ENCODE peak calls at places on chromosomes 12 and 14, in seven cellular contexts. D, Q, Y, G, U, B and I are unnamed samples.

GRCh38 chr12:7832059-7832696 is 40.5 kb downstream of the SLC2A14 start:
- DNase-seq in D (no peak), Q (no peak), Y (peak; percentile 15), G (no peak), U (peak; percentile 86), B (no peak), I (peak; percentile 4)

GRCh38 chr12:75488553-75488952 is 8.0 kb downstream of the GLIPR1 start:
- DNase-seq in D (no peak), Q (no peak), Y (no peak), G (no peak), U (peak; percentile 65), B (no peak), I (no peak)

GRCh38 chr12:12776261-12776660 is 9.2 kb upstream of the APOLD1 start:
- DNase-seq in D (no peak), Q (no peak), Y (no peak), G (no peak), U (no peak), B (no peak), I (no peak)

GRCh38 chr14:79395061-79395460 is 816.2 kb downstream of the DIO2 start:
- DNase-seq in D (no peak), Q (no peak), Y (no peak), G (no peak), U (no peak), B (no peak), I (peak; percentile 4)

GRCh38 chr12:401235-402126 is at the start of gene CCDC77:
- DNase-seq in D (peak; percentile 89), Q (peak; percentile 87), Y (peak; percentile 79), G (peak; percentile 92), U (peak; percentile 97), B (peak; percentile 92), I (peak; percentile 62)

GRCh38 chr12:4353785-4354208 is 25.7 kb downstream of the FGF23 start:
- DNase-seq in D (no peak), Q (no peak), Y (peak; percentile 6), G (no peak), U (peak; percentile 68), B (no peak), I (no peak)

GRCh38 chr14:23951590-23952143 is 1.9 kb upstream of the DHRS4 start:
- DNase-seq in D (no peak), Q (no peak), Y (no peak), G (no peak), U (peak; percentile 84), B (no peak), I (no peak)

GRCh38 chr12:20560935-20561334 is 134.2 kb upstream of the SLCO1C1 start:
- DNase-seq in D (peak; percentile 14), Q (no peak), Y (no peak), G (no peak), U (no peak), B (peak; percentile 17), I (no peak)

GRCh38 chr12:75481013-75481705 is 604 bp downstream of the GLIPR1 start:
- DNase-seq in D (no peak), Q (no peak), Y (no peak), G (no peak), U (no peak), B (no peak), I (no peak)

GRCh38 chr12:90959538-90960139 is 4.7 kb upstream of the CCER1 start:
- DNase-seq in D (no peak), Q (no peak), Y (peak; percentile 32), G (no peak), U (peak; percentile 74), B (no peak), I (no peak)

GRCh38 chr14:20631023-20631820 is 10.3 kb downstream of the OR6S1 start:
- DNase-seq in D (no peak), Q (peak; percentile 42), Y (no peak), G (no peak), U (peak; percentile 73), B (no peak), I (no peak)

GRCh38 chr14:94886931-94887330 is 117.0 kb upstream of the GSC start:
- DNase-seq in D (no peak), Q (no peak), Y (no peak), G (no peak), U (no peak), B (no peak), I (no peak)

GRCh38 chr14:76948213-76948947 is 80.1 kb downstream of the IRF2BPL start:
- DNase-seq in D (no peak), Q (no peak), Y (no peak), G (peak; percentile 59), U (no peak), B (no peak), I (no peak)

GRCh38 chr12:104479141-104479662 is 22.5 kb downstream of the CHST11 start:
- DNase-seq in D (no peak), Q (no peak), Y (no peak), G (no peak), U (no peak), B (no peak), I (no peak)

GRCh38 chr12:104480826-104481457 is 24.2 kb downstream of the CHST11 start:
- DNase-seq in D (peak; percentile 46), Q (peak; percentile 64), Y (no peak), G (peak; percentile 88), U (no peak), B (peak; percentile 88), I (no peak)

GRCh38 chr12:104477812-104478388 is 21.2 kb downstream of the CHST11 start:
- DNase-seq in D (no peak), Q (no peak), Y (no peak), G (no peak), U (no peak), B (no peak), I (no peak)

GRCh38 chr12:104480012-104480411 is 23.3 kb downstream of the CHST11 start:
- DNase-seq in D (no peak), Q (no peak), Y (no peak), G (no peak), U (no peak), B (no peak), I (no peak)

GRCh38 chr12:104478396-104479140 is 21.8 kb downstream of the CHST11 start:
- DNase-seq in D (no peak), Q (no peak), Y (no peak), G (peak; percentile 52), U (no peak), B (no peak), I (no peak)
- H3K4me3 ChIP-seq in D (no peak overlapping the region), Q (no peak overlapping the region), Y (no peak overlapping the region), G (peak overlapping the region; percentile 28), U (no peak overlapping the region), B (no peak overlapping the region), I (no peak overlapping the region)

GRCh38 chr14:102803139-102803538 is 25.9 kb downstream of the TRAF3 start:
- DNase-seq in D (no peak), Q (peak; percentile 8), Y (no peak), G (no peak), U (no peak), B (no peak), I (no peak)

GRCh38 chr14:102805941-102806340 is 28.7 kb downstream of the TRAF3 start:
- DNase-seq in D (no peak), Q (peak; percentile 16), Y (no peak), G (no peak), U (no peak), B (no peak), I (no peak)

GRCh38 chr14:102804858-102805257 is 27.6 kb downstream of the TRAF3 start:
- DNase-seq in D (no peak), Q (no peak), Y (no peak), G (no peak), U (no peak), B (no peak), I (no peak)

GRCh38 chr14:102806447-102806846 is 29.2 kb downstream of the TRAF3 start:
- DNase-seq in D (no peak), Q (peak; percentile 9), Y (no peak), G (no peak), U (no peak), B (no peak), I (no peak)

GRCh38 chr14:102805454-102805891 is 28.2 kb downstream of the TRAF3 start:
- DNase-seq in D (no peak), Q (peak; percentile 10), Y (peak; percentile 69), G (no peak), U (no peak), B (no peak), I (no peak)
- TF ChIP-seq CTCF in D (no peak), Q (no peak), Y (peak; percentile 14), G (no peak), U (no peak), B (no peak), I (no peak)

GRCh38 chr12:114478891-114479290 is 72.9 kb upstream of the TBX5 start:
- DNase-seq in D (no peak), Q (no peak), Y (no peak), G (no peak), U (peak; percentile 8), B (no peak), I (no peak)

GRCh38 chr12:114479831-114480230 is 73.9 kb upstream of the TBX5 start:
- DNase-seq in D (no peak), Q (no peak), Y (no peak), G (no peak), U (peak; percentile 82), B (no peak), I (no peak)

GRCh38 chr12:114483996-114484395 is 78.1 kb upstream of the TBX5 start:
- DNase-seq in D (no peak), Q (no peak), Y (no peak), G (no peak), U (no peak), B (no peak), I (no peak)

GRCh38 chr12:114480309-114481199 is 74.6 kb upstream of the TBX5 start:
- DNase-seq in D (no peak), Q (no peak), Y (no peak), G (no peak), U (peak; percentile 43), B (no peak), I (no peak)

DNA sequence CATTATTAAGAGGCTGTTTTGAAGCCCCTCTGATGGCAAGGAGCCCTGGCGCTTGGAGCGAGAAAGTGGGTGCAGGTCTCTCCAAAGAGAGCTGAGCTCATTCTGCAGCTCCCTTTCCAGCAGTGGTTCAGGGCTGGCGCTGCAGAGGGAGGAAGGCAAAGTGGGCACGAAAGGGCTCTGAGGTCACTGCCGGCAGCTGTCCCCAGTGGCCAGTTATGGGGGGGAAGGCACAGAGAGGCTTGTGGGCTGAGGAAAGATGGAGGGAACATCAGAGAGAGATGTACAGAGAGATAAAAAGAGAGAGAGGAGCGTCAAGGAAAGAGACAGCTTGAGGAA is 75.2 kb upstream of the TBX5 start:
- DNase-seq in D (no peak), Q (no peak), Y (no peak), G (no peak), U (peak; percentile 21), B (no peak), I (no peak)
- H3K4me3 ChIP-seq in D (peak overlapping the region; percentile 60), Q (no peak overlapping the region), Y (no peak overlapping the region), G (peak overlapping the region; percentile 49), U (peak overlapping the region; percentile 78), B (no peak overlapping the region), I (no peak overlapping the region)

GRCh38 chr12:53453953-53454640 is 2.2 kb downstream of the PCBP2 start:
- DNase-seq in D (no peak), Q (no peak), Y (no peak), G (no peak), U (no peak), B (no peak), I (no peak)

GRCh38 chr12:53454710-53455109 is 2.8 kb downstream of the PCBP2 start:
- DNase-seq in D (no peak), Q (no peak), Y (no peak), G (no peak), U (no peak), B (no peak), I (no peak)

GRCh38 chr12:53450936-53451335 is 966 bp upstream of the PCBP2 start:
- DNase-seq in D (no peak), Q (no peak), Y (no peak), G (no peak), U (no peak), B (no peak), I (no peak)

GRCh38 chr12:53451661-53452158 is at the start of gene PCBP2:
- DNase-seq in D (peak; percentile 98), Q (peak; percentile 97), Y (peak; percentile 99), G (peak; percentile 98), U (peak; percentile 99), B (peak; percentile 98), I (peak; percentile 98)

GRCh38 chr12:53452159-53453077 is 516 bp downstream of the PCBP2 start:
- DNase-seq in D (peak; percentile 91), Q (peak; percentile 90), Y (peak; percentile 66), G (peak; percentile 91), U (peak; percentile 86), B (peak; percentile 91), I (peak; percentile 48)
- TF ChIP-seq CTCF in D (peak; percentile 44), Q (peak; percentile 11), Y (peak; percentile 22), G (peak; percentile 39), U (peak; percentile 43), B (peak; percentile 18), I (no peak)